ENCODE peak calls at places on chromosomes 2 and 18, in four cellular contexts. One of them, this sample, is unnamed.

GRCh38 chr2:11073791-11074190 is 81.5 kb upstream of the SLC66A3 start:
- DNase-seq in fibroblast of lung: peak; percentile 40
- DNase-seq in GM23338: no peak
- DNase-seq in K562: no peak
- DNase-seq in this sample: no peak

GRCh38 chr18:52992041-52992440 is 652.0 kb downstream of the DCC start:
- DNase-seq in fibroblast of lung: no peak
- DNase-seq in K562: no peak
- DNase-seq in GM23338: peak; percentile 80
- DNase-seq in this sample: no peak

GRCh38 chr2:109139844-109140396 is 10.9 kb downstream of the SH3RF3 start:
- DNase-seq in fibroblast of lung: no peak
- DNase-seq in GM23338: no peak
- DNase-seq in K562: no peak
- DNase-seq in this sample: no peak

GRCh38 chr2:85397925-85398331 is 12.2 kb downstream of the CAPG start:
- DNase-seq in K562: no peak
- DNase-seq in GM23338: no peak
- DNase-seq in fibroblast of lung: no peak
- DNase-seq in this sample: no peak

GRCh38 chr2:41378420-41378819 is 669.4 kb upstream of the PKDCC start:
- DNase-seq in fibroblast of lung: no peak
- DNase-seq in K562: no peak
- DNase-seq in GM23338: no peak
- DNase-seq in this sample: no peak

GRCh38 chr2:30366199-30366691 is 80.8 kb upstream of the LCLAT1 start:
- DNase-seq in fibroblast of lung: peak; percentile 64
- DNase-seq in K562: no peak
- DNase-seq in GM23338: no peak
- DNase-seq in this sample: no peak

GRCh38 chr18:54163458-54163857 is 61.0 kb downstream of the MBD2 start:
- DNase-seq in K562: no peak
- DNase-seq in fibroblast of lung: no peak
- DNase-seq in GM23338: no peak
- DNase-seq in this sample: no peak

GRCh38 chr18:136433-136832 is 21.9 kb upstream of the USP14 start:
- DNase-seq in GM23338: peak; percentile 52
- DNase-seq in fibroblast of lung: no peak
- DNase-seq in K562: peak; percentile 46
- DNase-seq in this sample: no peak

GRCh38 chr18:79596451-79597175 is 83.0 kb upstream of the CTDP1 start:
- DNase-seq in fibroblast of lung: no peak
- DNase-seq in GM23338: no peak
- DNase-seq in K562: no peak
- DNase-seq in this sample: no peak

GRCh38 chr2:240013343-240013742 is 11.8 kb downstream of the NDUFA10 start:
- DNase-seq in fibroblast of lung: peak; percentile 6
- DNase-seq in K562: no peak
- DNase-seq in GM23338: no peak
- DNase-seq in this sample: peak; percentile 46

GRCh38 chr2:112230371-112230770 is 24.5 kb downstream of the ZC3H8 start:
- DNase-seq in K562: no peak
- DNase-seq in GM23338: no peak
- DNase-seq in fibroblast of lung: no peak
- DNase-seq in this sample: no peak

GRCh38 chr18:70294471-70295191 is 5.8 kb downstream of the SOCS6 start:
- DNase-seq in K562: no peak
- DNase-seq in fibroblast of lung: no peak
- DNase-seq in GM23338: no peak
- DNase-seq in this sample: no peak

GRCh38 chr2:215758691-215759090 is 254.7 kb downstream of the MREG start:
- DNase-seq in K562: no peak
- DNase-seq in fibroblast of lung: peak; percentile 90
- DNase-seq in GM23338: no peak
- DNase-seq in this sample: no peak

GRCh38 chr2:232325324-232326273 is 53.0 kb upstream of the ALPP start:
- DNase-seq in K562: peak; percentile 34
- DNase-seq in GM23338: peak; percentile 49
- DNase-seq in fibroblast of lung: peak; percentile 8
- DNase-seq in this sample: peak; percentile 54

GRCh38 chr2:204849887-204850286 is 304.6 kb downstream of the PARD3B start:
- DNase-seq in GM23338: no peak
- DNase-seq in K562: no peak
- DNase-seq in fibroblast of lung: no peak
- DNase-seq in this sample: no peak

GRCh38 chr2:237260032-237260431 is 153.9 kb downstream of the COL6A3 start:
- DNase-seq in GM23338: no peak
- DNase-seq in K562: no peak
- DNase-seq in fibroblast of lung: peak; percentile 63
- DNase-seq in this sample: no peak

GRCh38 chr2:182870227-182870626 is 3.8 kb upstream of the FRZB start:
- DNase-seq in fibroblast of lung: no peak
- DNase-seq in K562: peak; percentile 79
- DNase-seq in GM23338: peak; percentile 90
- DNase-seq in this sample: peak; percentile 86

GRCh38 chr2:221434155-221434554 is 137.9 kb downstream of the EPHA4 start:
- DNase-seq in fibroblast of lung: peak; percentile 36
- DNase-seq in GM23338: no peak
- DNase-seq in K562: no peak
- DNase-seq in this sample: no peak

GRCh38 chr2:142234701-142235100 is 103.9 kb upstream of the LRP1B start:
- DNase-seq in GM23338: no peak
- DNase-seq in fibroblast of lung: peak; percentile 3
- DNase-seq in K562: no peak
- DNase-seq in this sample: no peak

DNA sequence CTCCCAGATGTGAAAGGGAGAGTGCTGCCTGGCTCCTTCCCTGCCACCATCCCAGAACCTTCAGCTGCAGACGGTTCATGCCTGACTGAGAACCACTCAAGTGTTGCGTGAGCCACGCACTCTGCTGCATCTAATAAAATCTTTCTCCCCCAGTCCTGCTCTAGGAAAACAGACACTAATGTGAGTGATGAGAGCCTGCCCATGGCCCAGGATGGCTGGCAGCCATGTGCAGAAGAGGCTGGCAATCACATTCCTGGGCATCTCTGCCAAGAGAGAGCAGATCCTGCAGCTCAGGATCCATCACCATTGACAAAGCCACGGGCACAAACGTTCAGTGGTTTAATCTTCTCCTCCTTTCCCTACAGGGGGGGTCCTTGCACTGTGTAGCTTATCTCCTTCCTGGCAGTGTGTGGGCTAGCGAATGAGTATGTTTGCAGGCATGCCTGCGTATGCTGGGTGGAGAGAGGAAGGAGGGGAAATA is 477.5 kb downstream of the SLC4A3 start:
- DNase-seq in K562: peak; percentile 23
- DNase-seq in fibroblast of lung: peak; percentile 93
- DNase-seq in GM23338: peak; percentile 36
- DNase-seq in this sample: no peak
- H3K4me2 ChIP-seq in K562: no peak overlapping the region
- H3K4me2 ChIP-seq in fibroblast of lung: no peak overlapping the region
- H3K4me2 ChIP-seq in GM23338: no peak overlapping the region
- H3K4me2 ChIP-seq in this sample: no peak overlapping the region

DNA sequence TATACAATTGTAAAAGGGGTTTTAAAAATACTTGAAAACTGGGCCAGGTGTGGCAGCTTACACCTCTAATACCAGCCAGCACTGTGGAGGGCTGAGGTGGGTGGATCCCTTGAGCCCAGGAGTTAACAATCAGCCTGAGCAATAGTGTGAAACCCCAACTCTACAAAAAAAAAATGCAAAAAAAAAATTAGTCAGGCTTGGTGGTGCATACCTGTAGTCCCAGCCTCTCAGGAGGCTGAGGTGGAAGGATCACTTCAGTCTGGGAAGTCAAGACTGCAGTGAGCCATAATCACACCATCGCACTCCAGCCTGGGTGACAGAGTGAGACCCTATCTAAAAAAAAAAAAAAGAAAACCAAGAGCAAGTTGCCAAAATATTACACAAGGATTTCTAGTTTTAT is 182.7 kb downstream of the UBE2E3 start:
- DNase-seq in fibroblast of lung: no peak
- DNase-seq in GM23338: no peak
- DNase-seq in K562: no peak
- DNase-seq in this sample: no peak
- H3K27ac ChIP-seq in fibroblast of lung: no peak overlapping the region
- H3K27ac ChIP-seq in GM23338: no peak overlapping the region
- H3K27ac ChIP-seq in K562: no peak overlapping the region
- H3K27ac ChIP-seq in this sample: no peak overlapping the region

GRCh38 chr2:196990092-196990491 is 63.6 kb upstream of the PGAP1 start:
- DNase-seq in GM23338: no peak
- DNase-seq in K562: no peak
- DNase-seq in fibroblast of lung: no peak
- DNase-seq in this sample: no peak

GRCh38 chr2:196989496-196989895 is 63.0 kb upstream of the PGAP1 start:
- DNase-seq in fibroblast of lung: no peak
- DNase-seq in K562: no peak
- DNase-seq in GM23338: no peak
- DNase-seq in this sample: no peak

GRCh38 chr2:196987298-196987653 is 60.8 kb upstream of the PGAP1 start:
- DNase-seq in K562: no peak
- DNase-seq in fibroblast of lung: no peak
- DNase-seq in GM23338: no peak
- DNase-seq in this sample: no peak

GRCh38 chr2:196987654-196988364 is 61.3 kb upstream of the PGAP1 start:
- DNase-seq in K562: peak; percentile 46
- DNase-seq in GM23338: peak; percentile 28
- DNase-seq in fibroblast of lung: peak; percentile 98
- DNase-seq in this sample: no peak

GRCh38 chr2:196988599-196988998 is 62.1 kb upstream of the PGAP1 start:
- DNase-seq in K562: no peak
- DNase-seq in fibroblast of lung: no peak
- DNase-seq in GM23338: no peak
- DNase-seq in this sample: no peak
- H3K4me2 ChIP-seq in K562: no peak overlapping the region
- H3K4me2 ChIP-seq in fibroblast of lung: peak overlapping the region; percentile 64
- H3K4me2 ChIP-seq in GM23338: peak overlapping the region; percentile 16
- H3K4me2 ChIP-seq in this sample: no peak overlapping the region

GRCh38 chr18:11946756-11947155 is 34.6 kb upstream of the IMPA2 start:
- DNase-seq in fibroblast of lung: peak; percentile 66
- DNase-seq in GM23338: peak; percentile 22
- DNase-seq in K562: peak; percentile 59
- DNase-seq in this sample: no peak

GRCh38 chr18:11947214-11948119 is 33.8 kb upstream of the IMPA2 start:
- DNase-seq in fibroblast of lung: peak; percentile 99
- DNase-seq in GM23338: peak; percentile 94
- DNase-seq in K562: peak; percentile 99
- DNase-seq in this sample: no peak

GRCh38 chr18:11950824-11951223 is 30.5 kb upstream of the IMPA2 start:
- DNase-seq in K562: no peak
- DNase-seq in GM23338: no peak
- DNase-seq in fibroblast of lung: no peak
- DNase-seq in this sample: no peak

GRCh38 chr18:11951390-11951851 is 29.9 kb upstream of the IMPA2 start:
- DNase-seq in K562: peak; percentile 87
- DNase-seq in GM23338: peak; percentile 31
- DNase-seq in fibroblast of lung: no peak
- DNase-seq in this sample: no peak

DNA sequence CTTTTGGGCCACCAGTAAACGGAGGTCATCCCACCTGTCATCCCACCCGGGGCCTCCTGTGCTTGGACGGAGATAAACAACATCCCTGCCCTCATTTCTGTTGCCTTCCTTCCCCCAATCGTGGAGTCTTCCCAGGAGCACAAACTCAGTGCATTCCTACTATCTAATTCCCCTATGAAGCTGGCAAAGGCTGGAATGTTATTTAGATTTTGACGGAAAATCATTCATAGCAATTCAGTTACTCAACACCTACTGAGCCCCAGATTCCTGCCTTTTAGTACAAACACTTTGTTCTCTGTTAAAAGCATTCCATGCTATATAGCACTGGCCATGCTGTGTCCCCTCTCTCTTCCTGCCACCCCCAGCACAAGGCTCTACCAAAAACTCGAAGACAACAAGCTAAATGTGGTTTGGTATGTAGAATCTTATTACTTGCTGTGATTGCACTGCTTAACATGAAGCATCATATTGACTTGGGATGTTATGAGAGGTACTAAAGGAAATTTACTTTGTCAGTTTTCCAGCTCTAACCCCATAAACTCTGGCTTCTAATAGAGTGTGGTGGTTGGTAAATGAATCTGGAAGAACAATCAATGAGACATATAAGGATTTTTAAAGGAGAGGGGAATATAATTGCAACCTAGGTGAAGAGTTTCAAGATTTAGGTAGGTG is 32.3 kb upstream of the IMPA2 start:
- DNase-seq in fibroblast of lung: peak; percentile 68
- DNase-seq in K562: no peak
- DNase-seq in GM23338: peak; percentile 40
- DNase-seq in this sample: no peak
- H3K27ac ChIP-seq in fibroblast of lung: no peak overlapping the region
- H3K27ac ChIP-seq in K562: no peak overlapping the region
- H3K27ac ChIP-seq in GM23338: no peak overlapping the region
- H3K27ac ChIP-seq in this sample: no peak overlapping the region

DNA sequence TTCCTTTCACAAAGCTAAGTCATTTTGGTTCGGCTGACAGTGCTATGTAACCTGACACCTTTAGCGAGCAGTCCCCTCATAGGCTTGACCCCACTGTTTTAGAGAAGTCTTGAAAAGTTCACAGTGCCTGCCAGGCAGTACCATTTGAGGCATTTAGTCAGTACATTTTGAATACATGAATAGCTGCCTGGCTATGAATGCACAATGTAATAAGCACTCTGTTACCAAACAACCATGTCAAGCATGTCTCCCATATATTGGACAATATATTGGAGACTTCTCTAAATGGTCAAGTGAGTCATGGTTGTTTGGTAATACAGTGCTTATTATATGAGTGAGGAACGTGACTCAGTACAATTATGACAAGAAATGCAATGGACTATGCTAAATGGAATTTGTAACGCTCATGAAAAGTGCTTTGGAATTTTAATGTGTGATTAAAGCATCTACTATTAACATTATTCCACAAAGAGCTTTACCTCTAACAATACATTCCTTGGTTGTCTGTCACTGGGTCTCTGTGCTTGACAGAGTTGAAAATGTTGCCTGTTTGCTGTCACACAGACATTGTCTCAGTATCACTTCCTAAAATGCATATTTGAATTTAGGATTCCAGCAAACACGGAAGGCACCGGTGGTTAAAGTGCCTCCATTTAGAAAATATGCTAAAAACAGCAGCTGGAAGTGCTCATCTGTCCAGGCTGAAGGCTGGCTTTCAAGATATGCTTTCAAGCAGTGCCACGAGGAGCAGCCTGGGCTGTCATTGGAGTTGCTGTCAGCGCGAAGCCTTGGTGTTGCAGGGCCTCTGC is 458.6 kb downstream of the FBXO15 start:
- DNase-seq in fibroblast of lung: peak; percentile 95
- DNase-seq in GM23338: peak; percentile 59
- DNase-seq in K562: no peak
- DNase-seq in this sample: no peak
- H3K4me2 ChIP-seq in fibroblast of lung: peak overlapping the region; percentile 84
- H3K4me2 ChIP-seq in GM23338: no peak overlapping the region
- H3K4me2 ChIP-seq in K562: no peak overlapping the region
- H3K4me2 ChIP-seq in this sample: no peak overlapping the region

DNA sequence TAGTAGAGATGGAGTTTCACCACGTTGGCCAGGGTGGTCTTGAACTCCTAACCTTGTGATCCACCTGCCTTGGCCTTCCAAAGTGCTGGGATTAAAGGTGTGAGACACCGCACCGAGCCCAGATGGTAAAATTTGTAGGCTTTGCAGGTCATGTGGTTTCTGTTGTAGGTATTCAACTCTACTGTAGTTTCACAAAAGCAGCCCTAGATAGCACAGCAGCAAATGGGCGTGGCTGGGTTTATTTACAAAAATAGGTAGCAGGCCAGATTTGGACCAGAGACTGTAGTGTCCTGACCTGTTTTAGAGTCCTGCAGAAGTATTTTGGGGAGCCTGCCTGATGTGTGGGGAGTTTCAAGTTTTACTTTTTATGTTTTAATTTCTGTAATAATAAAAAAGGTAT is 84.1 kb upstream of the RASGRP3 start:
- DNase-seq in GM23338: no peak
- DNase-seq in K562: peak; percentile 12
- DNase-seq in fibroblast of lung: no peak
- DNase-seq in this sample: no peak
- H3K27ac ChIP-seq in GM23338: no peak overlapping the region
- H3K27ac ChIP-seq in K562: no peak overlapping the region
- H3K27ac ChIP-seq in fibroblast of lung: no peak overlapping the region
- H3K27ac ChIP-seq in this sample: no peak overlapping the region